ENCODE peak calls at places on chromosomes 4 and X, in six cellular contexts. N is pons, B is brain microvascular endothelial cell, Z is GM12891, F is HT-29, I is A549. L is an unnamed sample.

GRCh38 chr4:139556735-139557505 is 901 bp upstream of the SETD7 start:
- DNase-seq in N (peak), B (no peak), Z (peak), F (peak), I (peak), L (peak)

GRCh38 chr4:142500966-142501365 is 345.1 kb downstream of the INPP4B start:
- DNase-seq in N (no peak), B (no peak), Z (no peak), F (no peak), I (no peak), L (no peak)

GRCh38 chrX:96837808-96838207 is 45.9 kb upstream of the RPA4 start:
- DNase-seq in N (no peak), B (no peak), Z (no peak), F (peak), I (no peak), L (no peak)

GRCh38 chrX:39975094-39975865 is 122.5 kb downstream of the BCOR start:
- DNase-seq in N (no peak), B (no peak), Z (no peak), F (peak), I (no peak), L (no peak)

GRCh38 chr4:189941005-189941450 is 356 bp downstream of the FRG1 start:
- DNase-seq in N (no peak), B (no peak), Z (no peak), F (no peak), I (no peak), L (no peak)

GRCh38 chr4:73021634-73022033 is 47.9 kb downstream of the COX18 start:
- DNase-seq in N (peak), B (peak), Z (peak), F (peak), I (peak), L (no peak)

GRCh38 chr4:185518069-185518468 is 17.2 kb downstream of the PDLIM3 start:
- DNase-seq in N (no peak), B (no peak), Z (no peak), F (no peak), I (no peak), L (no peak)

GRCh38 chr4:55312491-55313101 is 33.4 kb upstream of the SRD5A3 start:
- DNase-seq in N (peak), B (peak), Z (no peak), F (peak), I (peak), L (peak)

GRCh38 chrX:22220941-22221340 is 51.8 kb upstream of the CBLL2 start:
- DNase-seq in N (no peak), B (peak), Z (no peak), F (peak), I (peak), L (no peak)

GRCh38 chrX:31715675-31716074 is 643.8 kb upstream of the FTHL17 start:
- DNase-seq in N (no peak), B (peak), Z (no peak), F (no peak), I (peak), L (no peak)

GRCh38 chrX:78092296-78092695 is 11.8 kb upstream of the PGK1 start:
- DNase-seq in N (no peak), B (peak), Z (no peak), F (peak), I (peak), L (peak)

GRCh38 chr4:148998719-148999118 is 556.5 kb upstream of the NR3C2 start:
- DNase-seq in N (no peak), B (peak), Z (no peak), F (peak), I (peak), L (peak)

GRCh38 chr4:20997886-20998285 is 297.6 kb downstream of the PACRGL start:
- DNase-seq in N (no peak), B (no peak), Z (no peak), F (no peak), I (no peak), L (peak)

GRCh38 chrX:63930140-63930539 is 145.1 kb upstream of the ARHGEF9 start:
- DNase-seq in N (no peak), B (no peak), Z (no peak), F (peak), I (peak), L (peak)

GRCh38 chr4:102642571-102643298 is 118.0 kb downstream of the MANBA start:
- DNase-seq in N (no peak), B (no peak), Z (no peak), F (no peak), I (no peak), L (no peak)

GRCh38 chr4:112284662-112285411 is 867 bp downstream of the TIFA start:
- DNase-seq in N (peak), B (no peak), Z (no peak), F (peak), I (no peak), L (peak)

GRCh38 chr4:84530449-84530848 is 31.4 kb upstream of the NKX6-1 start:
- DNase-seq in N (no peak), B (peak), Z (no peak), F (no peak), I (no peak), L (no peak)

GRCh38 chrX:69616520-69617203 is 749 bp downstream of the EDA start:
- DNase-seq in N (no peak), B (no peak), Z (no peak), F (no peak), I (no peak), L (peak)

GRCh38 chr4:22268350-22269025 is 247.4 kb downstream of the ADGRA3 start:
- DNase-seq in N (no peak), B (no peak), Z (no peak), F (peak), I (peak), L (no peak)

GRCh38 chr4:135050086-135050717 is 848.6 kb upstream of the PABPC4L start:
- DNase-seq in N (no peak), B (peak), Z (no peak), F (no peak), I (no peak), L (no peak)

GRCh38 chr4:147103403-147103946 is 157.8 kb upstream of the TTC29 start:
- DNase-seq in N (peak), B (peak), Z (no peak), F (no peak), I (peak), L (no peak)

GRCh38 chr4:169416997-169417396 is 146.2 kb upstream of the SH3RF1 start:
- DNase-seq in N (peak), B (no peak), Z (no peak), F (no peak), I (no peak), L (no peak)

GRCh38 chr4:177163532-177163931 is 146.1 kb upstream of the NEIL3 start:
- DNase-seq in N (no peak), B (no peak), Z (no peak), F (no peak), I (no peak), L (no peak)

GRCh38 chr4:98778206-98778605 is 119.8 kb upstream of the TSPAN5 start:
- DNase-seq in N (no peak), B (peak), Z (no peak), F (peak), I (peak), L (no peak)

GRCh38 chrX:65971151-65971550 is 68.7 kb downstream of the VSIG4 start:
- DNase-seq in N (no peak), B (no peak), Z (no peak), F (no peak), I (no peak), L (no peak)

GRCh38 chr4:41257901-41258300 is 1.2 kb downstream of the UCHL1 start:
- DNase-seq in N (peak), B (no peak), Z (no peak), F (no peak), I (no peak), L (no peak)

GRCh38 chr4:109803924-109804571 is 2.2 kb upstream of the CFI start:
- DNase-seq in N (peak), B (peak), Z (peak), F (peak), I (peak), L (peak)

L was measured in WERI-Rb-1.